ENCODE peak calls at places on chromosomes 3 and 15, in seven cellular contexts. W is SK-N-SH, P is tibial artery, U is neural progenitor cell, I is body of pancreas, E is PC-9, Q is HL-60. Z is an unnamed sample.

GRCh38 chr3:41701196-41701698 is 260.7 kb downstream of the ULK4 start:
- DNase-seq in W (no peak), P (no peak), U (no peak), I (no peak), E (no peak), Q (no peak), Z (no peak)

GRCh38 chr15:66999046-66999557 is 66.3 kb upstream of the SMAD3 start:
- DNase-seq in W (no peak), P (no peak), U (no peak), I (no peak), E (no peak), Q (no peak), Z (no peak)

GRCh38 chr3:29057326-29057725 is 223.5 kb upstream of the RBMS3 start:
- DNase-seq in W (no peak), P (no peak), U (peak; percentile 27), I (no peak), E (no peak), Q (no peak), Z (no peak)

GRCh38 chr3:116199063-116199462 is 246.2 kb downstream of the LSAMP start:
- DNase-seq in W (no peak), P (no peak), U (no peak), I (no peak), E (no peak), Q (no peak), Z (no peak)

GRCh38 chr3:72242326-72242725 is 457.4 kb upstream of the PROK2 start:
- DNase-seq in W (no peak), P (no peak), U (no peak), I (no peak), E (no peak), Q (no peak), Z (no peak)

GRCh38 chr3:117045143-117045542 is 335.6 kb downstream of the TUSC7 start:
- DNase-seq in W (no peak), P (peak; percentile 64), U (peak; percentile 66), I (peak; percentile 37), E (no peak), Q (no peak), Z (peak; percentile 30)

GRCh38 chr3:182609575-182610156 is 183.6 kb upstream of the ATP11B start:
- DNase-seq in W (no peak), P (no peak), U (no peak), I (peak; percentile 50), E (peak; percentile 98), Q (no peak), Z (no peak)

GRCh38 chr3:62110801-62111200 is 262.5 kb downstream of the FEZF2 start:
- DNase-seq in W (no peak), P (no peak), U (peak; percentile 30), I (no peak), E (no peak), Q (no peak), Z (no peak)

GRCh38 chr15:64356443-64357040 is 569 bp upstream of the CSNK1G1 start:
- DNase-seq in W (peak; percentile 75), P (no peak), U (peak; percentile 8), I (no peak), E (peak; percentile 59), Q (no peak), Z (peak; percentile 96)

GRCh38 chr15:64361259-64361658 is 5.3 kb upstream of the CSNK1G1 start:
- DNase-seq in W (no peak), P (no peak), U (no peak), I (no peak), E (no peak), Q (no peak), Z (no peak)

GRCh38 chr15:64354683-64355558 is 1.1 kb downstream of the CSNK1G1 start:
- DNase-seq in W (no peak), P (no peak), U (no peak), I (peak; percentile 9), E (no peak), Q (no peak), Z (no peak)

GRCh38 chr15:64351265-64351664 is 4.7 kb downstream of the CSNK1G1 start:
- DNase-seq in W (no peak), P (no peak), U (no peak), I (no peak), E (no peak), Q (peak; percentile 31), Z (no peak)

GRCh38 chr15:64355559-64356442 is at the start of gene CSNK1G1:
- DNase-seq in W (peak; percentile 93), P (peak; percentile 96), U (peak; percentile 97), I (peak; percentile 95), E (peak; percentile 88), Q (peak; percentile 96), Z (peak; percentile 99)
- H3K27ac ChIP-seq in W (peak within 1 kb of the TSS; percentile 81), P (peak within 1 kb of the TSS; percentile 87), U (peak within 1 kb of the TSS; percentile 82), I (peak within 1 kb of the TSS; percentile 71), E (peak within 1 kb of the TSS; percentile 58), Q (peak within 1 kb of the TSS; percentile 75), Z (peak within 1 kb of the TSS; percentile 82)

DNA sequence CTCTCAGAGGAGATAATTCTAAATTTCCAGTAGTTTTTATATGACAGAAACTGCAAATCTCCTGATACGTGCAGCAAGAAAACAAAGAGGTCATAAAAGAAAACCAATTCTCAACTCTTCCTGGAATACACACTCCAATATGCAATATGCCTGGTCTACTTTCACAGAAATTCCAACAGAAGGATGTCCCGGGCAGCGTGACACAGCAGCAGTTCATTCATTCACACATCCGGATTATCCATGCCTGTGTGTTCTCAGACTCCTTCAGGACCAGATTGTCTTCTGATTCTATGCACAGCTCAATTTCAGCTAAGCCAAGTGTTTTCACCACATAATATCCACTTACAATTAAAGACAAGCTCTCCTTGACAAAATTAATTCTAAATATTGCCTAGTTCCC is 64.3 kb downstream of the FBN1 start:
- DNase-seq in W (no peak), P (no peak), U (no peak), I (no peak), E (no peak), Q (no peak), Z (no peak)
- H3K27ac ChIP-seq in W (peak overlapping the region; percentile 3), P (no peak overlapping the region), U (no peak overlapping the region), I (no peak overlapping the region), E (no peak overlapping the region), Q (no peak overlapping the region), Z (no peak overlapping the region)

GRCh38 chr3:185822221-185822956 is 2.5 kb downstream of the IGF2BP2 start:
- DNase-seq in W (no peak), P (no peak), U (no peak), I (no peak), E (peak; percentile 94), Q (no peak), Z (peak; percentile 68)
- H3K27ac ChIP-seq in W (peak overlapping the region; percentile 87), P (no peak overlapping the region), U (peak overlapping the region; percentile 97), I (peak overlapping the region; percentile 69), E (peak overlapping the region; percentile 86), Q (no peak overlapping the region), Z (peak overlapping the region; percentile 100)

GRCh38 chr3:186950402-186951093 is 20.2 kb downstream of the ST6GAL1 start:
- DNase-seq in W (no peak), P (no peak), U (no peak), I (no peak), E (no peak), Q (no peak), Z (no peak)
- H3K27ac ChIP-seq in W (no peak overlapping the region), P (peak overlapping the region; percentile 66), U (no peak overlapping the region), I (no peak overlapping the region), E (no peak overlapping the region), Q (no peak overlapping the region), Z (peak overlapping the region; percentile 97)